ENCODE peak calls at places on chromosomes 7 and 10, in four cellular contexts. D is lung, W is H9, V is HCT116. K is an unnamed sample.

GRCh38 chr7:136726460-136726859 is 142.0 kb upstream of the CHRM2 start:
- DNase-seq in D (no peak), V (no peak), W (no peak), K (no peak)

GRCh38 chr10:78511324-78512204 is 477.9 kb downstream of the RPS24 start:
- DNase-seq in V (no peak), W (no peak), D (peak; percentile 18), K (no peak)

GRCh38 chr7:104650991-104651680 is 322.7 kb downstream of the LHFPL3 start:
- DNase-seq in V (no peak), D (no peak), W (no peak), K (no peak)

GRCh38 chr10:3708830-3709229 is 76.2 kb downstream of the KLF6 start:
- DNase-seq in D (no peak), V (no peak), W (no peak), K (no peak)

GRCh38 chr10:78896169-78896931 is 172.4 kb upstream of the ZMIZ1 start:
- DNase-seq in W (no peak), V (no peak), D (no peak), K (no peak)

GRCh38 chr7:55065511-55066229 is 46.9 kb downstream of the EGFR start:
- DNase-seq in W (peak; percentile 40), V (peak; percentile 83), D (no peak), K (no peak)

GRCh38 chr7:18666107-18666728 is 170.7 kb downstream of the HDAC9 start:
- DNase-seq in V (peak; percentile 78), W (peak; percentile 85), D (peak; percentile 68), K (peak; percentile 13)

GRCh38 chr7:29208410-29209250 is 14.1 kb downstream of the CHN2 start:
- DNase-seq in W (no peak), D (no peak), V (no peak), K (no peak)

GRCh38 chr7:132354527-132354926 is 221.7 kb downstream of the PLXNA4 start:
- DNase-seq in W (no peak), V (no peak), D (no peak), K (no peak)

GRCh38 chr7:35487841-35488240 is 207.1 kb downstream of the HERPUD2 start:
- DNase-seq in W (no peak), D (no peak), V (no peak), K (no peak)

DNA sequence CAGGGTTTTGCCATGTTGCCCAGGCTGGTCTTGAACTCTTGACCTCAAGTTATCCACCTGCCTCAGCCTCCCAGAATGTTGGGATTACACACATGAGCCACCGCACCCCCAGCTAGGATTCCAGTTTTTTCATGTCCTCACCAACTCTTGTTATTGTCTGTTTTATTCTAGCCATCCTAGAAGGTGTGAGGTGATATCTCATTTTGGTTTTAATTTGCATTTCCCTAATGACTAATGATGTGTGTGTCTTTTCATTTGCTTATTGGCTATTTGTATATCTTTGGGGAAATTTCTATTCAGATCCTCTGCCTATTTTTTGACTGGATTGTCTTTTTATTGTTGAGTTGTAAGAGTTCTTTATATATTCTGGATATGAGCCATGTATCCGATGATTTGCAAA is 59.2 kb upstream of the ZMIZ2 start:
- DNase-seq in V (no peak), D (no peak), W (no peak), K (no peak)
- H3K27ac ChIP-seq in V (no peak overlapping the region), D (no peak overlapping the region), W (no peak overlapping the region), K (no peak overlapping the region)

GRCh38 chr7:141441837-141442627 is 109.2 kb upstream of the AGK start:
- DNase-seq in W (no peak), D (no peak), V (no peak), K (no peak)
- H3K27me3 ChIP-seq in W (no peaks in the 10 kb centered on the region), D (no peaks in the 10 kb centered on the region), V (peaks cover 53% of the 10 kb centered on the region), K (no peaks in the 10 kb centered on the region)

GRCh38 chr10:115572740-115573455 is 479.7 kb downstream of the ATRNL1 start:
- DNase-seq in D (no peak), W (peak; percentile 68), V (peak; percentile 7), K (no peak)
- TF ChIP-seq CTCF in D (no peak), W (peak; percentile 71), V (peak; percentile 79), K (no peak)

DNA sequence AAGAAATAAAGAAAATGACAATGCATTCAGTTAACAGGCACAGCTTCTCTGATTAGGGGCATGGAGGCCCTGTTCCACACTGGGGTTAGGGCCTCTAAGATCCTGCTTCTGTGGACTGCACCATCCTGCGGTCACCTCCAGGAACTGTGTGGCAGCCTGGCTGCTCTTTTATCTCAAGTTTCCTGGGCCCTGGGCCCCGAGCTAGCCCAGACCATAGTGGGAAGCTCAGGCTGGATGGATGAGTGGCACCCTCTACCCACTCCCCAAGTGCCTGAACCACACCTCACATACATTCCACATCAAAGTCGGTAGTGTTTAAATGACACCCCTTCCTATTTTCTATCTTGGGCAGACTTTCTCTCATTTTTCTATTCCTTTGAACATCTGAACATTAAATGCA is 461.5 kb upstream of the MKI67 start:
- DNase-seq in D (no peak), W (no peak), V (no peak), K (no peak)
- H3K27ac ChIP-seq in D (no peak overlapping the region), W (no peak overlapping the region), V (no peak overlapping the region), K (no peak overlapping the region)

GRCh38 chr7:157012113-157012547 is 1.7 kb upstream of the MNX1 start:
- DNase-seq in D (no peak), V (no peak), W (no peak), K (no peak)
- H3K27me3 ChIP-seq in D (peaks cover 30% of the 10 kb centered on the region), V (no peaks in the 10 kb centered on the region), W (peaks cover 87% of the 10 kb centered on the region), K (peaks cover 31% of the 10 kb centered on the region)

DNA sequence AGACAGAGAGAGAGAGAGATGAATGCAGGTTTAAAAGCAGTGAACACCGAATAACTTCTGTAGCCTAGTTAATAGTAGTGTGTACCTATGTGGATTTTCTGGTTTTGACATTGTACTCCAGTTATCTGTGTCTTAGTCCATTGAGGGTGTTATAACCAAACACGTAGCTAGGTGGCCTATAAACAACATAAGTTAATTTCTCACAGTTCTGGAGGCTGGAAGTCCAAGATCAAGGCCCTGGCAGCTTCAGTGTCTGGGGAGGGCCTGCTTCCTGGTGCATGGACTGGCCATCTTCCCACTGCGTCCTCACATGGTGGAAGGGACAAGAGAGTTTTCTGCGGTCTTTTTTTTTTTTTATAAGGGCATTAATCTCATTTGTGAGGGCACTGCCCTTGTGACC is 23.5 kb downstream of the AOC1 start:
- DNase-seq in W (no peak), V (peak; percentile 16), D (no peak), K (no peak)
- TF ChIP-seq CTCF in W (no peak), V (peak; percentile 49), D (no peak), K (no peak)

DNA sequence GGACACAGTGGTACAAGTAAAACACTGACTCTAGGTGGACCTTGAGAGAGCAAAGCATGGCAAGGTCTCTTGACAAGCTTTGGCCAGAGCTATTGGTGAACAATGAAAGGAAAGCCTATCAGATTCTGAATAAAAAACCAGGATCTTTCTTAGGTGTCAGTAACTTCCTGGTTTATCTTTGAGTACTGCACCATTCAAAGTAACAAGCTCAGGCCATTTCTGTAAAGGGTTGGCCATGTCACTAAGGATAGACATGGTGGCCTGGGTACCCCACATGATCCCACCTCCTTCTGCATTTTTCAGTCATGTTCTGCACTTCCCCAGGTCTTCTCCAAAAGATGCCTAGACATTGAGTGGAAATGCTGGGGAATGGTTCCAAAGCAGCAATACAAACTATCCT is 242.1 kb downstream of the ARHGAP12 start:
- DNase-seq in V (no peak), W (no peak), D (no peak), K (no peak)
- H3K27ac ChIP-seq in V (no peak overlapping the region), W (no peak overlapping the region), D (no peak overlapping the region), K (no peak overlapping the region)

GRCh38 chr10:96410296-96410695 is 51.5 kb upstream of the OPALIN start:
- DNase-seq in V (no peak), W (no peak), D (no peak), K (no peak)
- H3K27me3 ChIP-seq in V (peaks cover 43% of the 10 kb centered on the region), W (no peaks in the 10 kb centered on the region), D (no peaks in the 10 kb centered on the region), K (no peaks in the 10 kb centered on the region)

GRCh38 chr7:50664937-50665336 is 99.7 kb upstream of the DDC start:
- DNase-seq in V (no peak), D (no peak), W (no peak), K (no peak)

GRCh38 chr7:50666124-50666496 is 100.9 kb upstream of the DDC start:
- DNase-seq in D (no peak), V (no peak), W (no peak), K (no peak)

GRCh38 chr7:50667338-50667737 is 102.1 kb upstream of the DDC start:
- DNase-seq in V (no peak), D (no peak), W (no peak), K (no peak)

GRCh38 chr7:50664461-50664922 is 99.3 kb upstream of the DDC start:
- DNase-seq in W (no peak), V (peak; percentile 51), D (no peak), K (no peak)

DNA sequence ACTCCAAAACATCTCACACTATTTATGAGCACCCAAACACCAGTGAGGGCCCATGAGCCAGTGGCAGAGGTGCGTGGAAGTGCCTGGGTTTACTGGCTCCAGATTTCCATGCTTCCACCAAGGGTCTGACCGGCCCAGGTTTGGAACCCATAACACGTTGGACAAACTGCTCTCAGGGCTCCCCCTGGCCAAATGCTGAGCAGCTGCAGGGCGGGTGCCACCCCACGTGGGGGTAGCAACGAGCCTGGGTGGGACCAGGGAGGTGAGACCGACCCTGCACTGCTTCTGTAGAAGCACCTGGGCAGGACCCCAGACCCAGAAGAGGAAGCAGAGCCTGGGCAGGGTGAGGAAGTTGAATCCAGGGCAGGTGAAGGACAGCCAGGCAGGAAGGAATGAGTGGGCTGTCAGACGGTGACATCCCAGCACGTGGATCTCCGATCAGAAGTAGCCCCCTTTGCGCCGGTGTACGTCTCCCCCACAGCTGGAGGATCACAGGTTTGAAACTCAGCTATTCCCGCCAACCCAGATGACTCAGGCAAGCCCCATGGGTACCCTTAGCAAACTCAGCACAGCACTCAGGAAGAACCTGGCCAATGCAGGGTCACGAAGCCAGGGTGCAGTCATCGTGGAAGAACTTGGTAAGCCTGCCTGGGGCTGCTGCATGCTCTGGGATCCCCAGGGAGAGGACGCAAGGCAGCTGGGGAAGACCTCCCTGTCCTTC is 100.4 kb upstream of the DDC start:
- DNase-seq in V (no peak), W (no peak), D (no peak), K (no peak)
- TF ChIP-seq CTCF in V (no peak), W (no peak), D (no peak), K (no peak)

GRCh38 chr7:47490501-47491265 is 91.2 kb downstream of the TNS3 start:
- DNase-seq in D (no peak), V (no peak), W (no peak), K (no peak)

GRCh38 chr7:47488969-47489342 is 93.0 kb downstream of the TNS3 start:
- DNase-seq in D (no peak), W (no peak), V (no peak), K (no peak)

GRCh38 chr7:47485640-47486435 is 96.1 kb downstream of the TNS3 start:
- DNase-seq in V (no peak), W (no peak), D (peak; percentile 44), K (no peak)

GRCh38 chr7:47489624-47490023 is 92.3 kb downstream of the TNS3 start:
- DNase-seq in D (no peak), V (no peak), W (no peak), K (no peak)

GRCh38 chr7:47488205-47488968 is 93.5 kb downstream of the TNS3 start:
- DNase-seq in V (no peak), W (no peak), D (no peak), K (no peak)
- H3K27ac ChIP-seq in V (no peak overlapping the region), W (no peak overlapping the region), D (peak overlapping the region; percentile 21), K (no peak overlapping the region)